ENCODE peak calls at places on chromosomes 4 and X, in nine cellular contexts. G, O, V, A, B, W, J, T and R are unnamed samples.

GRCh38 chrX:40651620-40652223 is 4.4 kb upstream of the CXorf38 start:
- DNase-seq in A (peak; percentile 44), T (peak; percentile 48), J (peak; percentile 89), W (peak; percentile 74), B (no peak), G (no peak), V (peak; percentile 63), O (peak; percentile 63), R (peak; percentile 28)

GRCh38 chrX:99078301-99078700 is 1331.8 kb downstream of the PCDH19 start:
- DNase-seq in J (no peak), T (no peak), O (no peak), B (no peak), A (no peak), W (no peak), G (no peak), V (no peak), R (no peak)

GRCh38 chr4:113411496-113411938 is 350.0 kb downstream of the CAMK2D start:
- DNase-seq in T (no peak), B (no peak), W (no peak), O (peak; percentile 49), V (no peak), A (peak; percentile 95), G (no peak), J (peak; percentile 84), R (peak; percentile 52)

GRCh38 chr4:81113024-81113423 is 82.5 kb downstream of the BMP3 start:
- DNase-seq in T (no peak), J (no peak), A (no peak), O (no peak), G (no peak), B (no peak), W (no peak), V (no peak), R (no peak)

GRCh38 chr4:123256901-123257300 is 139.7 kb upstream of the SPRY1 start:
- DNase-seq in A (no peak), B (no peak), T (no peak), J (no peak), W (no peak), O (no peak), V (no peak), G (no peak), R (no peak)

GRCh38 chr4:128871948-128872347 is 62.4 kb downstream of the JADE1 start:
- DNase-seq in J (peak; percentile 76), A (peak; percentile 20), G (no peak), W (no peak), O (no peak), T (no peak), B (no peak), V (no peak), R (no peak)

GRCh38 chr4:4656977-4657376 is 115.1 kb upstream of the STX18 start:
- DNase-seq in W (no peak), V (no peak), B (no peak), A (no peak), J (no peak), G (no peak), T (no peak), O (no peak), R (no peak)

GRCh38 chrX:54043696-54044125 is 562 bp downstream of the PHF8 start:
- DNase-seq in B (no peak), J (peak; percentile 58), W (no peak), T (peak; percentile 44), O (no peak), A (peak; percentile 38), G (no peak), V (peak; percentile 49), R (no peak)

GRCh38 chrX:334331-334891 is 15.8 kb upstream of the GTPBP6 start:
- DNase-seq in V (no peak), W (no peak), A (no peak), O (no peak), T (no peak), B (peak; percentile 79), J (no peak), G (peak; percentile 44), R (no peak)

GRCh38 chr4:581753-582361 is 5.8 kb upstream of the TMEM271 start:
- DNase-seq in O (no peak), T (no peak), W (no peak), G (no peak), B (no peak), A (no peak), V (no peak), J (no peak), R (no peak)

GRCh38 chr4:19300213-19300612 is 951.5 kb upstream of the SLIT2 start:
- DNase-seq in B (no peak), T (no peak), A (no peak), V (no peak), J (peak; percentile 5), G (no peak), W (no peak), O (no peak), R (no peak)

GRCh38 chrX:63713510-63713909 is 71.5 kb downstream of the ARHGEF9 start:
- DNase-seq in V (peak; percentile 2), A (no peak), B (no peak), W (no peak), T (no peak), G (no peak), J (peak; percentile 30), O (peak; percentile 51), R (peak; percentile 33)

GRCh38 chr4:140884431-140885058 is 128.4 kb upstream of the TBC1D9 start:
- DNase-seq in W (no peak), G (no peak), J (peak; percentile 67), B (no peak), T (peak; percentile 39), V (peak; percentile 94), O (peak; percentile 50), A (peak; percentile 46), R (peak; percentile 33)

GRCh38 chr4:43567644-43568043 is 675.1 kb downstream of the GRXCR1 start:
- DNase-seq in V (no peak), G (no peak), B (no peak), J (no peak), A (no peak), W (no peak), O (no peak), T (no peak), R (no peak)

GRCh38 chrX:53695901-53696300 is 9.4 kb upstream of the HUWE1 start:
- DNase-seq in O (no peak), V (no peak), J (no peak), T (no peak), W (no peak), G (no peak), B (no peak), A (no peak), R (no peak)

GRCh38 chr4:14965071-14965470 is 37.2 kb upstream of the CPEB2 start:
- DNase-seq in T (no peak), A (no peak), V (no peak), O (no peak), J (no peak), G (no peak), W (no peak), B (no peak), R (no peak)

DNA sequence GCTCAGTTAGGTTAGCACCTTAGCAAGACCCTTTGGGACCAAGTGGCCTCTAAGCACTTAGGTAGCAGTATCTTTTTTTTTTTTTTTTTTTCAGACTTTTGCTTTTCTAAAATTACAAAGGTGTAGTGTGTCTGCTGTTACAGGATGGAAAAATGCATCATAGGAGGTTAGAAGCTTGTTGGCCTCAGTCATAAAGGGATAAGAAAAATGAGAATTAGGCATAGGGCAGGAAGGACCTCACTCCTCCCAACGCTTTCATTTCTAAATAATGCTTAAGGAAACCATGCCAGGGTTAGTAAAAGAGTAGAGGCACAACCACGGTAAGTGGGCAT is 148.4 kb upstream of the PLAC1 start:
- DNase-seq in J (no peak), B (no peak), V (no peak), T (no peak), G (no peak), O (no peak), W (no peak), A (no peak), R (no peak)
- H3K4me3 ChIP-seq in J (peak overlapping the region; percentile 89), B (peak overlapping the region; percentile 68), V (peak overlapping the region; percentile 73), T (peak overlapping the region; percentile 90), G (no peak overlapping the region), O (peak overlapping the region; percentile 68), W (peak overlapping the region; percentile 98), A (no peak overlapping the region), R (peak overlapping the region; percentile 82)

DNA sequence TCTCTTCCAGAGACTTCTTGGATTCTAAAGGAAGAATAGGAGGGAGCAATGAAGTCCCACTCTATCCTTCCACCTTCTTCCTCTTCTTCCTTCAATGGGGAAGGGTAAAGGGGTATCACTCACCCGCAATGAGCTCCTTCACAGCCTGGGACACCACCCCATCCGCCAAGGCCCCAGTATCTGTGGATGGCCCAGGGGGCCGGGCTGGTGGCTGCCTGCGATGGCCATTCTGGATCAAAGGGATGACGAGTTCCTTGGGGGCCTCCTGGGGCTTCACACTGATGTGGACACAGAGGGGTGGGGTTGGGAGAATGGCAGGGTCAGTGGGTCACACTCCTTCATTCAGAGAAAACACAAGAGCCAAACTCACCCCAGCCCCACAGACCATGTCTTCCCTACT is 1.0 kb downstream of the GPKOW start:
- DNase-seq in T (no peak), G (no peak), B (no peak), O (no peak), W (no peak), J (no peak), A (no peak), V (no peak), R (no peak)
- H3K4me3 ChIP-seq in T (peak overlapping the region; percentile 71), G (no peak overlapping the region), B (peak overlapping the region; percentile 89), O (peak overlapping the region; percentile 72), W (peak overlapping the region; percentile 77), J (peak overlapping the region; percentile 92), A (peak overlapping the region; percentile 37), V (peak overlapping the region; percentile 87), R (peak overlapping the region; percentile 73)

GRCh38 chr4:54661156-54661555 is 3.4 kb downstream of the KIT start:
- DNase-seq in O (no peak), T (no peak), V (no peak), G (no peak), W (no peak), J (peak; percentile 65), B (no peak), A (peak; percentile 19), R (no peak)
- H3K4me3 ChIP-seq in O (no peak overlapping the region), T (no peak overlapping the region), V (no peak overlapping the region), G (no peak overlapping the region), W (no peak overlapping the region), J (no peak overlapping the region), B (no peak overlapping the region), A (no peak overlapping the region), R (no peak overlapping the region)

GRCh38 chr4:1864076-1865008 is 6.9 kb upstream of the NSD2 start:
- DNase-seq in O (no peak), B (no peak), G (peak; percentile 47), V (no peak), J (no peak), W (no peak), A (no peak), T (no peak), R (no peak)

GRCh38 chr4:1862055-1862911 is 6.3 kb upstream of the LETM1 start:
- DNase-seq in T (no peak), G (peak; percentile 52), V (peak; percentile 49), A (no peak), B (no peak), J (no peak), W (peak; percentile 41), O (no peak), R (no peak)

GRCh38 chr4:1866095-1866755 is 5.0 kb upstream of the NSD2 start:
- DNase-seq in T (no peak), G (peak; percentile 43), J (no peak), B (no peak), O (no peak), V (no peak), W (no peak), A (no peak), R (no peak)

GRCh38 chr4:1863297-1864033 is 7.5 kb upstream of the LETM1 start:
- DNase-seq in G (peak; percentile 27), A (no peak), W (no peak), J (no peak), B (no peak), V (no peak), T (no peak), O (no peak), R (no peak)

GRCh38 chr4:1862961-1863296 is 7.0 kb upstream of the LETM1 start:
- DNase-seq in T (no peak), V (no peak), O (no peak), W (no peak), B (no peak), A (no peak), J (no peak), G (peak; percentile 31), R (no peak)
- H3K4me3 ChIP-seq in T (no peak overlapping the region), V (peak overlapping the region; percentile 56), O (no peak overlapping the region), W (peak overlapping the region; percentile 49), B (no peak overlapping the region), A (no peak overlapping the region), J (no peak overlapping the region), G (no peak overlapping the region), R (no peak overlapping the region)